ENCODE peak calls at places on chromosome 12, in seven cellular contexts. L is stimulated activated CD8-positive, alpha-beta memory T cell treated with anti-CD3 and anti-CD28 coated beads, Interleukin-15, amount 100 ng/mL, for 4 hours; Q is activated naive CD4-positive, alpha-beta T cell; Y is NCI-H524; H is Peyer's patch; G is AG08395; A is Right ventricle myocardium inferior. V is an unnamed sample.

GRCh38 chr12:24943947-24944597 is 4.8 kb downstream of the BCAT1 start:
- DNase-seq in L (no peak), H (no peak), G (no peak), Q (no peak), A (no peak), Y (no peak), V (no peak)

GRCh38 chr12:87849074-87849473 is 180.1 kb downstream of the C12orf50 start:
- DNase-seq in Y (no peak), G (no peak), L (no peak), H (no peak), A (no peak), Q (no peak), V (no peak)

GRCh38 chr12:2856901-2857495 is at the start of gene TEX52:
- DNase-seq in Y (no peak), H (no peak), G (no peak), L (no peak), Q (no peak), A (no peak), V (no peak)

GRCh38 chr12:19299765-19300164 is 139.5 kb upstream of the AEBP2 start:
- DNase-seq in L (no peak), A (no peak), G (no peak), Q (no peak), H (no peak), Y (no peak), V (no peak)

GRCh38 chr12:12107678-12108077 is 36.9 kb downstream of the BCL2L14 start:
- DNase-seq in A (no peak), H (no peak), Y (no peak), L (no peak), G (no peak), Q (no peak), V (no peak)

GRCh38 chr12:65189028-65189718 is 19.8 kb downstream of the LEMD3 start:
- DNase-seq in A (no peak), Q (no peak), G (no peak), H (no peak), L (no peak), Y (no peak), V (no peak)

GRCh38 chr12:113762155-113762848 is 203.8 kb downstream of the RBM19 start:
- DNase-seq in Q (no peak), H (no peak), A (no peak), Y (no peak), G (peak; percentile 10), L (no peak), V (no peak)

GRCh38 chr12:46384451-46385301 is 12.1 kb upstream of the SLC38A2 start:
- DNase-seq in A (no peak), Y (no peak), L (no peak), H (no peak), G (no peak), Q (no peak), V (no peak)

GRCh38 chr12:46043972-46044520 is 53.7 kb upstream of the SCAF11 start:
- DNase-seq in L (no peak), A (no peak), Y (no peak), H (no peak), G (no peak), Q (no peak), V (no peak)

GRCh38 chr12:132488127-132489077 is 1.5 kb upstream of the FBRSL1 start:
- DNase-seq in H (peak; percentile 82), Y (no peak), G (no peak), Q (no peak), A (peak; percentile 84), L (no peak), V (no peak)

GRCh38 chr12:103962493-103962892 is 3.2 kb upstream of the TDG start:
- DNase-seq in G (no peak), A (no peak), Q (no peak), L (no peak), Y (no peak), H (no peak), V (no peak)

GRCh38 chr12:104682790-104683279 is 226.1 kb downstream of the CHST11 start:
- DNase-seq in Y (no peak), L (peak; percentile 39), G (no peak), Q (no peak), H (peak; percentile 72), A (no peak), V (no peak)

GRCh38 chr12:101050631-101051030 is 159.4 kb downstream of the SLC5A8 start:
- DNase-seq in Y (no peak), H (no peak), L (no peak), G (no peak), A (no peak), Q (no peak), V (no peak)

GRCh38 chr12:10701226-10701681 is 21.9 kb downstream of the YBX3 start:
- DNase-seq in H (no peak), Y (no peak), Q (no peak), A (no peak), G (peak; percentile 11), L (no peak), V (no peak)